ENCODE peak calls at places on chromosome 13, in four cellular contexts. H is left ventricle myocardium inferior; Y is activated T-cell treated with anti-CD3 and anti-CD28 coated beads, Interleukin-2, amount 50 U/mL, for 72 hours; I is ovary. C is an unnamed sample.

GRCh38 chr13:27952931-27953670 is 16.0 kb downstream of the CDX2 start:
- DNase-seq in H (no peak), Y (no peak), I (no peak), C (no peak)

GRCh38 chr13:48500652-48501197 is 32.2 kb downstream of the RCBTB2 start:
- DNase-seq in H (no peak), Y (no peak), I (no peak), C (no peak)

GRCh38 chr13:34174671-34175145 is 356.8 kb downstream of the RFC3 start:
- DNase-seq in H (no peak), Y (no peak), I (no peak), C (no peak)

GRCh38 chr13:112034846-112035245 is 32.1 kb upstream of the SOX1 start:
- DNase-seq in H (no peak), Y (no peak), I (no peak), C (no peak)

GRCh38 chr13:67943116-67943515 is 713.0 kb upstream of the PCDH9 start:
- DNase-seq in H (no peak), Y (no peak), I (no peak), C (no peak)

GRCh38 chr13:68272652-68273051 is 1042.5 kb upstream of the PCDH9 start:
- DNase-seq in H (no peak), Y (no peak), I (no peak), C (no peak)

GRCh38 chr13:106393776-106394175 is 141.7 kb downstream of the EFNB2 start:
- DNase-seq in H (no peak), Y (no peak), I (no peak), C (no peak)

GRCh38 chr13:106340249-106340648 is 195.2 kb downstream of the EFNB2 start:
- DNase-seq in H (no peak), Y (no peak), I (no peak), C (no peak)

GRCh38 chr13:36885901-36886300 is 34.1 kb downstream of the SMAD9 start:
- DNase-seq in H (no peak), Y (no peak), I (no peak), C (no peak)

GRCh38 chr13:114015608-114016295 is 41.9 kb upstream of the C13orf46 start:
- DNase-seq in H (no peak), Y (peak; percentile 34), I (no peak), C (peak; percentile 47)

GRCh38 chr13:67219113-67219512 is 11.0 kb downstream of the PCDH9 start:
- DNase-seq in H (no peak), Y (no peak), I (no peak), C (no peak)

GRCh38 chr13:98509271-98510155 is 67.4 kb downstream of the STK24 start:
- DNase-seq in H (peak; percentile 65), Y (peak; percentile 77), I (no peak), C (peak; percentile 59)

GRCh38 chr13:107370036-107370785 is 802.3 kb upstream of the ARGLU1 start:
- DNase-seq in H (no peak), Y (no peak), I (no peak), C (no peak)

GRCh38 chr13:46908511-46908910 is 11.7 kb upstream of the HTR2A start:
- DNase-seq in H (no peak), Y (no peak), I (no peak), C (no peak)

GRCh38 chr13:90732049-90732448 is 615.4 kb upstream of the MIR17HG start:
- DNase-seq in H (no peak), Y (no peak), I (no peak), C (no peak)

GRCh38 chr13:102234618-102235017 is 167.2 kb downstream of the FGF14 start:
- DNase-seq in H (no peak), Y (no peak), I (no peak), C (no peak)

GRCh38 chr13:108597943-108598342 is 31.5 kb upstream of the MYO16 start:
- DNase-seq in H (no peak), Y (no peak), I (no peak), C (no peak)

GRCh38 chr13:108200781-108201398 is 14.4 kb downstream of the LIG4 start:
- DNase-seq in H (no peak), Y (no peak), I (no peak), C (no peak)

GRCh38 chr13:40665061-40665753 is 1.2 kb downstream of the FOXO1 start:
- DNase-seq in H (peak; percentile 54), Y (peak; percentile 54), I (peak; percentile 69), C (peak; percentile 58)

GRCh38 chr13:113399755-113400149 is 35.8 kb upstream of the GRTP1 start:
- DNase-seq in H (no peak), Y (no peak), I (no peak), C (no peak)

GRCh38 chr13:63636231-63636993 is 2220.8 kb upstream of the PCDH20 start:
- DNase-seq in H (no peak), Y (no peak), I (no peak), C (no peak)

GRCh38 chr13:98890186-98890585 is 87.7 kb downstream of the DOCK9 start:
- DNase-seq in H (no peak), Y (peak; percentile 70), I (no peak), C (peak; percentile 60)

GRCh38 chr13:72412481-72412880 is 314.9 kb downstream of the MZT1 start:
- DNase-seq in H (no peak), Y (no peak), I (no peak), C (no peak)

GRCh38 chr13:108272333-108272732 is 2.8 kb downstream of the TNFSF13B start:
- DNase-seq in H (no peak), Y (no peak), I (no peak), C (no peak)

GRCh38 chr13:87810920-87811344 is 139.8 kb downstream of the SLITRK5 start:
- DNase-seq in H (no peak), Y (no peak), I (no peak), C (no peak)

GRCh38 chr13:90302113-90302512 is 1045.4 kb upstream of the MIR17HG start:
- DNase-seq in H (no peak), Y (no peak), I (no peak), C (no peak)

GRCh38 chr13:97068146-97068545 is 73.9 kb upstream of the OXGR1 start:
- DNase-seq in H (no peak), Y (no peak), I (no peak), C (no peak)

GRCh38 chr13:106418556-106418955 is 116.9 kb downstream of the EFNB2 start:
- DNase-seq in H (no peak), Y (no peak), I (no peak), C (no peak)

GRCh38 chr13:109355875-109356428 is 430.4 kb downstream of the IRS2 start:
- DNase-seq in H (no peak), Y (no peak), I (no peak), C (no peak)

GRCh38 chr13:48818495-48818961 is 157.2 kb upstream of the FNDC3A start:
- DNase-seq in H (no peak), Y (no peak), I (no peak), C (no peak)

GRCh38 chr13:19634129-19634740 is 776 bp downstream of the MPHOSPH8 start:
- DNase-seq in H (no peak), Y (no peak), I (no peak), C (no peak)

GRCh38 chr13:100848304-100848703 is 173.7 kb upstream of the TMTC4 start:
- DNase-seq in H (no peak), Y (no peak), I (no peak), C (no peak)

GRCh38 chr13:84470528-84470927 is 588.3 kb upstream of the SLITRK1 start:
- DNase-seq in H (no peak), Y (no peak), I (no peak), C (no peak)

GRCh38 chr13:48038763-48039162 is 1.2 kb downstream of the NUDT15 start:
- DNase-seq in H (no peak), Y (no peak), I (no peak), C (no peak)

GRCh38 chr13:33403807-33404362 is 118.3 kb upstream of the STARD13 start:
- DNase-seq in H (no peak), Y (no peak), I (no peak), C (no peak)

GRCh38 chr13:41900918-41901317 is 60.0 kb downstream of the VWA8 start:
- DNase-seq in H (no peak), Y (peak; percentile 63), I (no peak), C (peak; percentile 44)

GRCh38 chr13:60329221-60329983 is 67.6 kb upstream of the TDRD3 start:
- DNase-seq in H (no peak), Y (peak; percentile 18), I (no peak), C (peak; percentile 28)